ENCODE peak calls at places on chromosomes 6 and 20, in ten cellular contexts. R, M, G, W, F, S, O, V, K and H are unnamed samples.

GRCh38 chr20:33249456-33249855 is 13.7 kb downstream of the BPIFA1 start:
- DNase-seq in G (no peak), K (no peak), V (no peak), M (peak), R (no peak), S (no peak), F (no peak), W (no peak), O (no peak), H (no peak)

GRCh38 chr6:36035240-36035639 is 7.6 kb downstream of the MAPK14 start:
- DNase-seq in W (no peak), O (no peak), F (no peak), S (no peak), K (no peak), G (no peak), M (peak), V (no peak), R (no peak), H (no peak)

GRCh38 chr20:43959079-43959919 is 44.6 kb downstream of the TOX2 start:
- DNase-seq in W (no peak), G (no peak), O (peak), K (no peak), V (no peak), F (peak), R (no peak), S (peak), M (peak), H (no peak)

GRCh38 chr6:63788569-63788968 is 153.0 kb downstream of the PHF3 start:
- DNase-seq in V (no peak), W (no peak), M (no peak), K (no peak), G (no peak), R (no peak), S (no peak), O (no peak), F (no peak), H (no peak)

GRCh38 chr6:99334526-99335127 is 14.8 kb downstream of the FAXC start:
- DNase-seq in M (peak), V (peak), O (peak), S (peak), W (no peak), G (peak), R (peak), K (no peak), F (peak), H (peak)

GRCh38 chr6:31446481-31446880 is 43.1 kb downstream of the MICA start:
- DNase-seq in S (no peak), G (no peak), R (no peak), F (no peak), M (no peak), O (no peak), K (no peak), V (no peak), W (no peak), H (no peak)

GRCh38 chr20:41005361-41005729 is 23.3 kb upstream of the TOP1 start:
- DNase-seq in F (no peak), M (peak), O (peak), G (no peak), V (peak), W (peak), K (no peak), R (no peak), S (peak), H (no peak)

GRCh38 chr6:33851959-33852358 is 48.2 kb upstream of the MLN start:
- DNase-seq in M (no peak), F (no peak), W (no peak), V (peak), S (no peak), O (peak), K (peak), R (peak), G (peak), H (no peak)

GRCh38 chr6:82906951-82907350 is 158.7 kb downstream of the UBE3D start:
- DNase-seq in M (no peak), F (no peak), G (no peak), O (no peak), K (no peak), W (no peak), S (no peak), R (no peak), V (peak), H (no peak)